ENCODE peak calls at places on chromosomes 12 and 14, in ten cellular contexts. One of them, this sample, is unnamed.

GRCh38 chr14:22386924-22387775 is 201.9 kb downstream of the DAD1 start:
- DNase-seq in A549: peak
- DNase-seq in Panc1: peak
- DNase-seq in OCI-LY7: peak
- DNase-seq in transverse colon: peak
- DNase-seq in cardiac muscle cell: peak
- DNase-seq in tibial artery: peak
- DNase-seq in fibroblast of lung: peak
- DNase-seq in AG04450: peak
- DNase-seq in CD8-positive, alpha-beta memory T cell: no peak
- DNase-seq in this sample: peak

GRCh38 chr14:89015016-89015415 is 190.6 kb downstream of the TTC8 start:
- DNase-seq in OCI-LY7: no peak
- DNase-seq in Panc1: no peak
- DNase-seq in tibial artery: no peak
- DNase-seq in cardiac muscle cell: peak
- DNase-seq in CD8-positive, alpha-beta memory T cell: no peak
- DNase-seq in AG04450: no peak
- DNase-seq in transverse colon: no peak
- DNase-seq in A549: no peak
- DNase-seq in fibroblast of lung: peak
- DNase-seq in this sample: no peak

GRCh38 chr14:93039649-93040315 is 75.9 kb downstream of the ITPK1 start:
- DNase-seq in fibroblast of lung: no peak
- DNase-seq in cardiac muscle cell: no peak
- DNase-seq in AG04450: no peak
- DNase-seq in OCI-LY7: no peak
- DNase-seq in A549: no peak
- DNase-seq in tibial artery: no peak
- DNase-seq in CD8-positive, alpha-beta memory T cell: no peak
- DNase-seq in transverse colon: no peak
- DNase-seq in Panc1: no peak
- DNase-seq in this sample: no peak

GRCh38 chr12:68499616-68500015 is 111.1 kb upstream of the RAP1B start:
- DNase-seq in AG04450: no peak
- DNase-seq in OCI-LY7: no peak
- DNase-seq in cardiac muscle cell: no peak
- DNase-seq in CD8-positive, alpha-beta memory T cell: no peak
- DNase-seq in Panc1: no peak
- DNase-seq in fibroblast of lung: no peak
- DNase-seq in A549: no peak
- DNase-seq in tibial artery: no peak
- DNase-seq in transverse colon: no peak
- DNase-seq in this sample: no peak

GRCh38 chr14:89773151-89773550 is 181.4 kb downstream of the EFCAB11 start:
- DNase-seq in A549: no peak
- DNase-seq in AG04450: no peak
- DNase-seq in fibroblast of lung: no peak
- DNase-seq in Panc1: no peak
- DNase-seq in OCI-LY7: peak
- DNase-seq in cardiac muscle cell: no peak
- DNase-seq in CD8-positive, alpha-beta memory T cell: no peak
- DNase-seq in transverse colon: no peak
- DNase-seq in tibial artery: no peak
- DNase-seq in this sample: no peak

GRCh38 chr12:132172619-132173018 is 28.4 kb downstream of the NOC4L start:
- DNase-seq in Panc1: no peak
- DNase-seq in OCI-LY7: no peak
- DNase-seq in transverse colon: no peak
- DNase-seq in cardiac muscle cell: no peak
- DNase-seq in CD8-positive, alpha-beta memory T cell: no peak
- DNase-seq in A549: no peak
- DNase-seq in AG04450: no peak
- DNase-seq in fibroblast of lung: no peak
- DNase-seq in tibial artery: no peak
- DNase-seq in this sample: no peak

GRCh38 chr12:122026706-122027328 is 5.1 kb downstream of the BCL7A start:
- DNase-seq in cardiac muscle cell: no peak
- DNase-seq in A549: no peak
- DNase-seq in OCI-LY7: peak
- DNase-seq in tibial artery: no peak
- DNase-seq in AG04450: no peak
- DNase-seq in Panc1: no peak
- DNase-seq in CD8-positive, alpha-beta memory T cell: no peak
- DNase-seq in transverse colon: no peak
- DNase-seq in fibroblast of lung: no peak
- DNase-seq in this sample: no peak

GRCh38 chr12:95006206-95006605 is 2.7 kb upstream of the NDUFA12 start:
- DNase-seq in fibroblast of lung: no peak
- DNase-seq in transverse colon: no peak
- DNase-seq in tibial artery: no peak
- DNase-seq in Panc1: no peak
- DNase-seq in A549: no peak
- DNase-seq in AG04450: no peak
- DNase-seq in CD8-positive, alpha-beta memory T cell: no peak
- DNase-seq in OCI-LY7: no peak
- DNase-seq in cardiac muscle cell: no peak
- DNase-seq in this sample: no peak

GRCh38 chr12:62603811-62604098 is 137.1 kb downstream of the MON2 start:
- DNase-seq in tibial artery: no peak
- DNase-seq in AG04450: no peak
- DNase-seq in CD8-positive, alpha-beta memory T cell: no peak
- DNase-seq in A549: no peak
- DNase-seq in OCI-LY7: no peak
- DNase-seq in Panc1: no peak
- DNase-seq in cardiac muscle cell: no peak
- DNase-seq in transverse colon: no peak
- DNase-seq in fibroblast of lung: no peak
- DNase-seq in this sample: no peak

GRCh38 chr12:62604856-62605255 is 138.2 kb downstream of the MON2 start:
- DNase-seq in cardiac muscle cell: peak
- DNase-seq in OCI-LY7: no peak
- DNase-seq in A549: no peak
- DNase-seq in tibial artery: no peak
- DNase-seq in transverse colon: no peak
- DNase-seq in AG04450: no peak
- DNase-seq in CD8-positive, alpha-beta memory T cell: no peak
- DNase-seq in Panc1: no peak
- DNase-seq in fibroblast of lung: peak
- DNase-seq in this sample: no peak

GRCh38 chr12:62605972-62606371 is 139.3 kb downstream of the MON2 start:
- DNase-seq in OCI-LY7: no peak
- DNase-seq in CD8-positive, alpha-beta memory T cell: no peak
- DNase-seq in AG04450: no peak
- DNase-seq in fibroblast of lung: no peak
- DNase-seq in A549: no peak
- DNase-seq in Panc1: no peak
- DNase-seq in transverse colon: no peak
- DNase-seq in tibial artery: no peak
- DNase-seq in cardiac muscle cell: no peak
- DNase-seq in this sample: no peak

GRCh38 chr12:62604373-62604772 is 137.7 kb downstream of the MON2 start:
- DNase-seq in transverse colon: no peak
- DNase-seq in cardiac muscle cell: no peak
- DNase-seq in fibroblast of lung: peak
- DNase-seq in Panc1: no peak
- DNase-seq in CD8-positive, alpha-beta memory T cell: no peak
- DNase-seq in tibial artery: no peak
- DNase-seq in AG04450: no peak
- DNase-seq in OCI-LY7: no peak
- DNase-seq in A549: no peak
- DNase-seq in this sample: no peak

GRCh38 chr12:62606654-62607053 is 140.0 kb downstream of the MON2 start:
- DNase-seq in Panc1: no peak
- DNase-seq in transverse colon: no peak
- DNase-seq in AG04450: no peak
- DNase-seq in tibial artery: no peak
- DNase-seq in fibroblast of lung: no peak
- DNase-seq in cardiac muscle cell: no peak
- DNase-seq in CD8-positive, alpha-beta memory T cell: no peak
- DNase-seq in OCI-LY7: no peak
- DNase-seq in A549: no peak
- DNase-seq in this sample: no peak
- H3K27ac ChIP-seq in Panc1: peak
- H3K27ac ChIP-seq in transverse colon: no peak
- H3K27ac ChIP-seq in AG04450: no peak
- H3K27ac ChIP-seq in tibial artery: no peak
- H3K27ac ChIP-seq in fibroblast of lung: no peak
- H3K27ac ChIP-seq in cardiac muscle cell: no peak
- H3K27ac ChIP-seq in CD8-positive, alpha-beta memory T cell: no peak
- H3K27ac ChIP-seq in OCI-LY7: no peak
- H3K27ac ChIP-seq in A549: peak
- H3K27ac ChIP-seq in this sample: no peak

GRCh38 chr14:103544627-103545218 is 15.7 kb downstream of the TRMT61A start:
- DNase-seq in A549: no peak
- DNase-seq in transverse colon: no peak
- DNase-seq in fibroblast of lung: no peak
- DNase-seq in cardiac muscle cell: no peak
- DNase-seq in CD8-positive, alpha-beta memory T cell: no peak
- DNase-seq in tibial artery: no peak
- DNase-seq in OCI-LY7: no peak
- DNase-seq in AG04450: no peak
- DNase-seq in Panc1: no peak
- DNase-seq in this sample: no peak

GRCh38 chr14:103542545-103543088 is 13.6 kb downstream of the TRMT61A start:
- DNase-seq in OCI-LY7: no peak
- DNase-seq in Panc1: no peak
- DNase-seq in CD8-positive, alpha-beta memory T cell: no peak
- DNase-seq in transverse colon: peak
- DNase-seq in fibroblast of lung: no peak
- DNase-seq in cardiac muscle cell: no peak
- DNase-seq in tibial artery: no peak
- DNase-seq in AG04450: no peak
- DNase-seq in A549: no peak
- DNase-seq in this sample: no peak

GRCh38 chr14:103545219-103545914 is 16.4 kb downstream of the TRMT61A start:
- DNase-seq in OCI-LY7: no peak
- DNase-seq in fibroblast of lung: no peak
- DNase-seq in Panc1: no peak
- DNase-seq in cardiac muscle cell: no peak
- DNase-seq in transverse colon: no peak
- DNase-seq in A549: no peak
- DNase-seq in AG04450: no peak
- DNase-seq in CD8-positive, alpha-beta memory T cell: no peak
- DNase-seq in tibial artery: no peak
- DNase-seq in this sample: no peak

GRCh38 chr14:103543140-103543539 is 14.1 kb downstream of the TRMT61A start:
- DNase-seq in tibial artery: no peak
- DNase-seq in A549: no peak
- DNase-seq in AG04450: no peak
- DNase-seq in cardiac muscle cell: no peak
- DNase-seq in transverse colon: no peak
- DNase-seq in Panc1: no peak
- DNase-seq in fibroblast of lung: no peak
- DNase-seq in CD8-positive, alpha-beta memory T cell: no peak
- DNase-seq in OCI-LY7: no peak
- DNase-seq in this sample: no peak

DNA sequence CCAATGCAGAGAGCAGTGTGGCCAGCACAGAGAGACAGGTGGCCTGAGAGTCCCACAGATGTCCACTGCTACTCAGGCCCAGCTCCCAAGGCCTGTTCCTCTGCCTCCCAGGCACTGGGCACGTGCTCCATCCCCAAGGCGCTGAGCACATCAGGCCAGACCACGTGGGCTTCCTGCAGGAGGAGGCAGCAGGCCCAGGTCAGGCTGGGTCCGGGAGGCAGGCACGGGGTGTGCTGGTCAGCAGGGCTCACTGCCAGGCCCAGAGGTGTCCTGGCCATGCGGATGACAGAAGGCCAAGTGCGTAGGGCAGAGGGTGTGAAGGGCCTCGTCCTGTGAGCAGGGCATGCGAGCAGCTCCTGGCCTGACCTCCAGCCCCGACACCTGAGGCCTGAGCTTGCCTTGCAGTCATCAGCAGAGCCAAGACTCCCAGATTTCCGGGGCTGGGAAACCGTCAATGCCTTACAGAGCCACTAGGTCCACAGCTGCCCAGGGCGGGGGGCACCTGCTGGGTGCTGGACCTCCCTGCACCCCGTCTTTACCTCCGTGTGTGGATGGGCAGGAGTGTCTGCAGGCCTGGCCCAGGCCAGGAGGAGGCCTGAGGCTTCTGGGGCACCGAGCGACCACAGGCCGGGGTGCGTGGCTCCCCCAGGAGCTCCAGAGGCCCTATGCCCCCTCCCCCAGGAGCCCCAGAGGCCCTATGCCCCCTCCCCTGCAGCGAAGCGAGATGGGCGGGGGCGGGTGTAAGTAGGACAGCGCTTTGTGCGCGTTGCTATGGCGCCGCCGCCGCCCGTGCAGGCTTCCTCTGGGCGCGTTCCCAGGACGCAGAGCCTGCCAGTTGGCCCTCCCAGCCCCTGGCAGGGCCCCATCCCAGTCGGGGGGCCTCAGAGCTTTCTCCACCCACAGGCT is 15.0 kb downstream of the TRMT61A start:
- DNase-seq in A549: no peak
- DNase-seq in CD8-positive, alpha-beta memory T cell: no peak
- DNase-seq in fibroblast of lung: no peak
- DNase-seq in Panc1: no peak
- DNase-seq in OCI-LY7: no peak
- DNase-seq in AG04450: no peak
- DNase-seq in transverse colon: peak
- DNase-seq in tibial artery: peak
- DNase-seq in cardiac muscle cell: peak
- DNase-seq in this sample: no peak
- H3K27ac ChIP-seq in A549: peak
- H3K27ac ChIP-seq in CD8-positive, alpha-beta memory T cell: no peak
- H3K27ac ChIP-seq in fibroblast of lung: peak
- H3K27ac ChIP-seq in Panc1: peak
- H3K27ac ChIP-seq in OCI-LY7: no peak
- H3K27ac ChIP-seq in AG04450: no peak
- H3K27ac ChIP-seq in transverse colon: peak
- H3K27ac ChIP-seq in tibial artery: peak
- H3K27ac ChIP-seq in cardiac muscle cell: no peak
- H3K27ac ChIP-seq in this sample: no peak

DNA sequence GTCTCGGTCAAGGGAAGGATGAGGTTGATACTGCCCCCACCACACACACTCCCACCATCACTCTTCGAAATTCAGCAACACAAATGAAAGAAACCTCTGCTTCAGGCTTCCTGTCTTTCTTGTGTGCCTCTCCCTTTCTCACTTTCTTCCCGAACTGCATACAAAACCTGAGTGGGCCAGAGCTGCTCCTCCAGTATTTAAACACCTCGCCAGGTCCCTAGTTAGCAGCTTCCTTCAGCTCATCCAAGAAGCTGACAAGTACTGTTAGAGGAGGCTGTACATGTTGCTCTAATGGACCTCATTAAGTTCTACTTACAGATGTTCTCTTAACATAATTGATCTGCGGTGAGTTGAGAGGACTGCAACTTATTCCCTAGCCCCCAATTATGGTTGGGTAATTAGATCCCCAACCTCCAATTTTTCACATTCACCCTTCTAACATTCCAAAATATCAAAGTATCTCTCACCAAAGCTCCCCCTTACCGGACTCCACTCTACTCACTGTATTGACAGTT is 4.1 kb upstream of the LMO3 start:
- DNase-seq in OCI-LY7: no peak
- DNase-seq in transverse colon: no peak
- DNase-seq in A549: no peak
- DNase-seq in AG04450: no peak
- DNase-seq in cardiac muscle cell: no peak
- DNase-seq in CD8-positive, alpha-beta memory T cell: no peak
- DNase-seq in Panc1: no peak
- DNase-seq in fibroblast of lung: no peak
- DNase-seq in tibial artery: no peak
- DNase-seq in this sample: no peak
- H3K27ac ChIP-seq in OCI-LY7: peak
- H3K27ac ChIP-seq in transverse colon: peak
- H3K27ac ChIP-seq in A549: no peak
- H3K27ac ChIP-seq in AG04450: no peak
- H3K27ac ChIP-seq in cardiac muscle cell: no peak
- H3K27ac ChIP-seq in CD8-positive, alpha-beta memory T cell: no peak
- H3K27ac ChIP-seq in Panc1: no peak
- H3K27ac ChIP-seq in fibroblast of lung: no peak
- H3K27ac ChIP-seq in tibial artery: peak
- H3K27ac ChIP-seq in this sample: no peak

GRCh38 chr12:69602954-69603353 is 7.8 kb downstream of the LRRC10 start:
- DNase-seq in CD8-positive, alpha-beta memory T cell: no peak
- DNase-seq in OCI-LY7: no peak
- DNase-seq in AG04450: no peak
- DNase-seq in cardiac muscle cell: no peak
- DNase-seq in transverse colon: no peak
- DNase-seq in tibial artery: no peak
- DNase-seq in A549: no peak
- DNase-seq in fibroblast of lung: no peak
- DNase-seq in Panc1: no peak
- DNase-seq in this sample: no peak

GRCh38 chr12:69608114-69608513 is 2.6 kb downstream of the LRRC10 start:
- DNase-seq in OCI-LY7: no peak
- DNase-seq in AG04450: no peak
- DNase-seq in tibial artery: no peak
- DNase-seq in CD8-positive, alpha-beta memory T cell: no peak
- DNase-seq in cardiac muscle cell: peak
- DNase-seq in A549: no peak
- DNase-seq in fibroblast of lung: no peak
- DNase-seq in transverse colon: no peak
- DNase-seq in Panc1: no peak
- DNase-seq in this sample: no peak

GRCh38 chr12:69598174-69598753 is 12.4 kb downstream of the LRRC10 start:
- DNase-seq in tibial artery: no peak
- DNase-seq in cardiac muscle cell: no peak
- DNase-seq in Panc1: no peak
- DNase-seq in OCI-LY7: no peak
- DNase-seq in AG04450: no peak
- DNase-seq in transverse colon: no peak
- DNase-seq in CD8-positive, alpha-beta memory T cell: no peak
- DNase-seq in fibroblast of lung: no peak
- DNase-seq in A549: no peak
- DNase-seq in this sample: no peak

GRCh38 chr12:69600804-69601203 is 9.9 kb downstream of the LRRC10 start:
- DNase-seq in CD8-positive, alpha-beta memory T cell: no peak
- DNase-seq in transverse colon: no peak
- DNase-seq in OCI-LY7: no peak
- DNase-seq in fibroblast of lung: no peak
- DNase-seq in cardiac muscle cell: no peak
- DNase-seq in tibial artery: no peak
- DNase-seq in Panc1: no peak
- DNase-seq in AG04450: no peak
- DNase-seq in A549: no peak
- DNase-seq in this sample: no peak

GRCh38 chr12:69601962-69602685 is 8.6 kb downstream of the LRRC10 start:
- DNase-seq in A549: no peak
- DNase-seq in CD8-positive, alpha-beta memory T cell: no peak
- DNase-seq in transverse colon: no peak
- DNase-seq in Panc1: no peak
- DNase-seq in cardiac muscle cell: no peak
- DNase-seq in tibial artery: no peak
- DNase-seq in fibroblast of lung: no peak
- DNase-seq in AG04450: no peak
- DNase-seq in OCI-LY7: no peak
- DNase-seq in this sample: no peak
- H3K27ac ChIP-seq in A549: no peak
- H3K27ac ChIP-seq in CD8-positive, alpha-beta memory T cell: no peak
- H3K27ac ChIP-seq in transverse colon: no peak
- H3K27ac ChIP-seq in Panc1: no peak
- H3K27ac ChIP-seq in cardiac muscle cell: peak
- H3K27ac ChIP-seq in tibial artery: no peak
- H3K27ac ChIP-seq in fibroblast of lung: no peak
- H3K27ac ChIP-seq in AG04450: no peak
- H3K27ac ChIP-seq in OCI-LY7: no peak
- H3K27ac ChIP-seq in this sample: no peak